ENCODE peak calls at places on chromosomes 5 and 9, in ten cellular contexts. One of them, this sample, is unnamed.

GRCh38 chr5:95832664-95833063 is 10.1 kb upstream of the GLRX start:
- DNase-seq in heart right ventricle: no peak
- DNase-seq in endothelial cell: no peak
- DNase-seq in bronchial epithelial cell: peak; percentile 89
- DNase-seq in uterus: no peak
- DNase-seq in type B pancreatic cell: no peak
- DNase-seq in tibial nerve: no peak
- DNase-seq in cardiac muscle cell: no peak
- DNase-seq in A549: no peak
- DNase-seq in endodermal cell: no peak
- DNase-seq in this sample: no peak

GRCh38 chr9:89191004-89191403 is 12.4 kb upstream of the SHC3 start:
- DNase-seq in uterus: no peak
- DNase-seq in A549: peak; percentile 11
- DNase-seq in type B pancreatic cell: no peak
- DNase-seq in tibial nerve: no peak
- DNase-seq in bronchial epithelial cell: no peak
- DNase-seq in cardiac muscle cell: no peak
- DNase-seq in endothelial cell: no peak
- DNase-seq in heart right ventricle: no peak
- DNase-seq in endodermal cell: no peak
- DNase-seq in this sample: no peak

GRCh38 chr9:21546949-21547348 is 64.8 kb upstream of the IFNE start:
- DNase-seq in type B pancreatic cell: no peak
- DNase-seq in A549: no peak
- DNase-seq in tibial nerve: no peak
- DNase-seq in endodermal cell: no peak
- DNase-seq in endothelial cell: no peak
- DNase-seq in bronchial epithelial cell: no peak
- DNase-seq in cardiac muscle cell: no peak
- DNase-seq in uterus: no peak
- DNase-seq in heart right ventricle: no peak
- DNase-seq in this sample: no peak

GRCh38 chr9:112867275-112867991 is 23.2 kb downstream of the SLC46A2 start:
- DNase-seq in endodermal cell: peak; percentile 80
- DNase-seq in type B pancreatic cell: no peak
- DNase-seq in A549: peak; percentile 80
- DNase-seq in cardiac muscle cell: peak; percentile 89
- DNase-seq in tibial nerve: no peak
- DNase-seq in heart right ventricle: no peak
- DNase-seq in uterus: no peak
- DNase-seq in endothelial cell: no peak
- DNase-seq in bronchial epithelial cell: peak; percentile 87
- DNase-seq in this sample: no peak

GRCh38 chr5:56026863-56027300 is 32.1 kb upstream of the IL6ST start:
- DNase-seq in heart right ventricle: no peak
- DNase-seq in endodermal cell: no peak
- DNase-seq in cardiac muscle cell: peak; percentile 86
- DNase-seq in endothelial cell: no peak
- DNase-seq in uterus: no peak
- DNase-seq in A549: peak; percentile 61
- DNase-seq in tibial nerve: no peak
- DNase-seq in bronchial epithelial cell: peak; percentile 97
- DNase-seq in type B pancreatic cell: no peak
- DNase-seq in this sample: no peak

GRCh38 chr5:82447913-82448312 is 169.8 kb upstream of the RPS23 start:
- DNase-seq in endodermal cell: no peak
- DNase-seq in cardiac muscle cell: peak; percentile 48
- DNase-seq in uterus: no peak
- DNase-seq in endothelial cell: no peak
- DNase-seq in tibial nerve: no peak
- DNase-seq in heart right ventricle: no peak
- DNase-seq in type B pancreatic cell: no peak
- DNase-seq in bronchial epithelial cell: no peak
- DNase-seq in A549: no peak
- DNase-seq in this sample: no peak

GRCh38 chr9:16150938-16151650 is 598.3 kb downstream of the CCDC171 start:
- DNase-seq in cardiac muscle cell: no peak
- DNase-seq in bronchial epithelial cell: no peak
- DNase-seq in uterus: peak; percentile 78
- DNase-seq in type B pancreatic cell: no peak
- DNase-seq in heart right ventricle: no peak
- DNase-seq in endodermal cell: no peak
- DNase-seq in A549: no peak
- DNase-seq in tibial nerve: no peak
- DNase-seq in endothelial cell: no peak
- DNase-seq in this sample: no peak

GRCh38 chr9:120935383-120935857 is 8.8 kb upstream of the TRAF1 start:
- DNase-seq in tibial nerve: peak; percentile 99
- DNase-seq in cardiac muscle cell: peak; percentile 97
- DNase-seq in type B pancreatic cell: no peak
- DNase-seq in A549: peak; percentile 89
- DNase-seq in heart right ventricle: peak; percentile 96
- DNase-seq in bronchial epithelial cell: peak; percentile 99
- DNase-seq in uterus: peak; percentile 95
- DNase-seq in endothelial cell: no peak
- DNase-seq in endodermal cell: peak; percentile 21
- DNase-seq in this sample: peak; percentile 96

GRCh38 chr5:113749334-113749733 is 235.8 kb downstream of the YTHDC2 start:
- DNase-seq in cardiac muscle cell: no peak
- DNase-seq in endothelial cell: no peak
- DNase-seq in type B pancreatic cell: no peak
- DNase-seq in endodermal cell: no peak
- DNase-seq in A549: no peak
- DNase-seq in tibial nerve: no peak
- DNase-seq in bronchial epithelial cell: peak; percentile 76
- DNase-seq in heart right ventricle: no peak
- DNase-seq in uterus: no peak
- DNase-seq in this sample: no peak

GRCh38 chr5:15105799-15106393 is 234.3 kb upstream of the ANKH start:
- DNase-seq in heart right ventricle: no peak
- DNase-seq in uterus: peak; percentile 19
- DNase-seq in A549: peak; percentile 64
- DNase-seq in tibial nerve: peak; percentile 53
- DNase-seq in endothelial cell: peak; percentile 56
- DNase-seq in type B pancreatic cell: no peak
- DNase-seq in bronchial epithelial cell: peak; percentile 54
- DNase-seq in endodermal cell: peak; percentile 85
- DNase-seq in cardiac muscle cell: peak; percentile 71
- DNase-seq in this sample: no peak

GRCh38 chr5:1706428-1706827 is 93.2 kb downstream of the MRPL36 start:
- DNase-seq in tibial nerve: no peak
- DNase-seq in uterus: no peak
- DNase-seq in type B pancreatic cell: no peak
- DNase-seq in heart right ventricle: no peak
- DNase-seq in endodermal cell: no peak
- DNase-seq in A549: no peak
- DNase-seq in bronchial epithelial cell: no peak
- DNase-seq in cardiac muscle cell: no peak
- DNase-seq in endothelial cell: no peak
- DNase-seq in this sample: no peak

GRCh38 chr5:31741496-31741895 is 102.6 kb downstream of the PDZD2 start:
- DNase-seq in A549: no peak
- DNase-seq in endothelial cell: no peak
- DNase-seq in tibial nerve: peak; percentile 20
- DNase-seq in heart right ventricle: peak; percentile 38
- DNase-seq in uterus: no peak
- DNase-seq in endodermal cell: no peak
- DNase-seq in cardiac muscle cell: no peak
- DNase-seq in type B pancreatic cell: no peak
- DNase-seq in bronchial epithelial cell: no peak
- DNase-seq in this sample: no peak

GRCh38 chr9:4127873-4128272 is 172.0 kb downstream of the GLIS3 start:
- DNase-seq in uterus: no peak
- DNase-seq in bronchial epithelial cell: no peak
- DNase-seq in tibial nerve: no peak
- DNase-seq in endothelial cell: no peak
- DNase-seq in A549: no peak
- DNase-seq in heart right ventricle: no peak
- DNase-seq in endodermal cell: no peak
- DNase-seq in cardiac muscle cell: no peak
- DNase-seq in type B pancreatic cell: no peak
- DNase-seq in this sample: no peak

GRCh38 chr9:36137392-36138004 is 965 bp downstream of the GLIPR2 start:
- DNase-seq in type B pancreatic cell: no peak
- DNase-seq in uterus: no peak
- DNase-seq in endodermal cell: peak; percentile 58
- DNase-seq in bronchial epithelial cell: no peak
- DNase-seq in tibial nerve: no peak
- DNase-seq in A549: no peak
- DNase-seq in endothelial cell: no peak
- DNase-seq in heart right ventricle: no peak
- DNase-seq in cardiac muscle cell: peak; percentile 28
- DNase-seq in this sample: no peak

GRCh38 chr5:76692274-76692540 is 23.7 kb upstream of the F2R start:
- DNase-seq in endothelial cell: no peak
- DNase-seq in cardiac muscle cell: no peak
- DNase-seq in endodermal cell: no peak
- DNase-seq in type B pancreatic cell: no peak
- DNase-seq in heart right ventricle: no peak
- DNase-seq in A549: no peak
- DNase-seq in uterus: no peak
- DNase-seq in bronchial epithelial cell: no peak
- DNase-seq in tibial nerve: no peak
- DNase-seq in this sample: no peak

GRCh38 chr5:53469946-53470687 is 10.3 kb upstream of the FST start:
- DNase-seq in bronchial epithelial cell: peak; percentile 68
- DNase-seq in uterus: no peak
- DNase-seq in type B pancreatic cell: no peak
- DNase-seq in A549: no peak
- DNase-seq in tibial nerve: no peak
- DNase-seq in endothelial cell: no peak
- DNase-seq in cardiac muscle cell: no peak
- DNase-seq in heart right ventricle: no peak
- DNase-seq in endodermal cell: no peak
- DNase-seq in this sample: no peak

GRCh38 chr5:136066705-136067271 is 38.0 kb downstream of the TGFBI start:
- DNase-seq in endodermal cell: peak; percentile 55
- DNase-seq in cardiac muscle cell: peak; percentile 76
- DNase-seq in type B pancreatic cell: peak; percentile 39
- DNase-seq in A549: peak; percentile 60
- DNase-seq in heart right ventricle: peak; percentile 50
- DNase-seq in tibial nerve: no peak
- DNase-seq in bronchial epithelial cell: peak; percentile 53
- DNase-seq in endothelial cell: no peak
- DNase-seq in uterus: no peak
- DNase-seq in this sample: no peak
- TF ChIP-seq CTCF in endodermal cell: peak; percentile 28
- TF ChIP-seq CTCF in cardiac muscle cell: peak; percentile 34
- TF ChIP-seq CTCF in type B pancreatic cell: no peak
- TF ChIP-seq CTCF in A549: no peak
- TF ChIP-seq CTCF in heart right ventricle: no peak
- TF ChIP-seq CTCF in tibial nerve: peak; percentile 18
- TF ChIP-seq CTCF in bronchial epithelial cell: peak; percentile 41
- TF ChIP-seq CTCF in endothelial cell: no peak
- TF ChIP-seq CTCF in uterus: no peak
- TF ChIP-seq CTCF in this sample: no peak

GRCh38 chr9:12464910-12465512 is 228.2 kb upstream of the TYRP1 start:
- DNase-seq in heart right ventricle: no peak
- DNase-seq in cardiac muscle cell: peak; percentile 40
- DNase-seq in A549: peak; percentile 29
- DNase-seq in endothelial cell: peak; percentile 13
- DNase-seq in endodermal cell: no peak
- DNase-seq in tibial nerve: peak; percentile 7
- DNase-seq in type B pancreatic cell: no peak
- DNase-seq in uterus: no peak
- DNase-seq in bronchial epithelial cell: peak; percentile 22
- DNase-seq in this sample: no peak
- TF ChIP-seq CTCF in heart right ventricle: peak; percentile 52
- TF ChIP-seq CTCF in cardiac muscle cell: peak; percentile 63
- TF ChIP-seq CTCF in A549: peak; percentile 78
- TF ChIP-seq CTCF in endothelial cell: peak; percentile 68
- TF ChIP-seq CTCF in endodermal cell: peak; percentile 93
- TF ChIP-seq CTCF in tibial nerve: peak; percentile 28
- TF ChIP-seq CTCF in type B pancreatic cell: peak; percentile 89
- TF ChIP-seq CTCF in uterus: peak; percentile 30
- TF ChIP-seq CTCF in bronchial epithelial cell: peak; percentile 56
- TF ChIP-seq CTCF in this sample: no peak

DNA sequence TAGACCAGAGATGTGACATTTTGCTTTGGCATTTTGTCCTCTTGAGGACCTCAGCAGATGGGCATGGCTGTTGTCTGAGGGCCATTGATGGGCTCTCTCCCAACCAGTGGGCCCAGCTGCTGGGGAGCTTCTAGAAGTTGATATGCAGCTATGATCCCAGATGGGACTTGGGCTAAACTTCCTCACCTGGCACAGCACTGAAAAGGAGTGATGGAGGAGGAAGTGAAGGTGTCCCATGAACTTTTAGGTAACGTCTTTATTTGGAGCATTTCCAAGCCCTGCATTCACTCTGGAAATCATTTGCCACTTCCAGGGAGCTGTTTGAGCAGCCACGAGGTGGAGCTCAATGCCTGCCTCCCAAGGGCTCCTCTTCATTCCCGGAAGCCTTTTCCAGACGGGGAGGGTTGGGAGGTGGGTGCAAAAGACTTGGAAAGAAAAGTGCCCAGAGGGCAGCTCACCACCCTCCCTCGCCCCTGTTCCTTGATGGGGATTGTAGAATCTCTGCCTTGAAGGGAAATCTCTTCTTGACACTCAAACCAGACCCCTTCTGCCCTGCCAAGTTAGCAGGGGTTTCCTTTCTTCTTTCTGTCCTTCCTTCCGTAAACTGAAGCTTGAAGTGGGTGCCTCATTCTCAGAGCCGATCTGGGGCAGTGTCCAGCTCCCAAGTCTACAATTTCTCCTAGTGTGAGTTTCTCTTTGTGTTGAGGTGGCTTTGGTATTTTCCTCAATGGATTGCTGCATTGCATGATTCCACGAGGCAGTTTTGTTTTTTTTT is 18.1 kb upstream of the NEUROG1 start:
- DNase-seq in tibial nerve: no peak
- DNase-seq in uterus: no peak
- DNase-seq in type B pancreatic cell: no peak
- DNase-seq in endothelial cell: peak; percentile 34
- DNase-seq in cardiac muscle cell: peak; percentile 32
- DNase-seq in heart right ventricle: no peak
- DNase-seq in endodermal cell: peak; percentile 86
- DNase-seq in A549: peak; percentile 62
- DNase-seq in bronchial epithelial cell: peak; percentile 60
- DNase-seq in this sample: no peak
- TF ChIP-seq CTCF in tibial nerve: no peak
- TF ChIP-seq CTCF in uterus: no peak
- TF ChIP-seq CTCF in type B pancreatic cell: peak; percentile 56
- TF ChIP-seq CTCF in endothelial cell: no peak
- TF ChIP-seq CTCF in cardiac muscle cell: peak; percentile 46
- TF ChIP-seq CTCF in heart right ventricle: no peak
- TF ChIP-seq CTCF in endodermal cell: peak; percentile 78
- TF ChIP-seq CTCF in A549: peak; percentile 58
- TF ChIP-seq CTCF in bronchial epithelial cell: peak; percentile 80
- TF ChIP-seq CTCF in this sample: no peak

DNA sequence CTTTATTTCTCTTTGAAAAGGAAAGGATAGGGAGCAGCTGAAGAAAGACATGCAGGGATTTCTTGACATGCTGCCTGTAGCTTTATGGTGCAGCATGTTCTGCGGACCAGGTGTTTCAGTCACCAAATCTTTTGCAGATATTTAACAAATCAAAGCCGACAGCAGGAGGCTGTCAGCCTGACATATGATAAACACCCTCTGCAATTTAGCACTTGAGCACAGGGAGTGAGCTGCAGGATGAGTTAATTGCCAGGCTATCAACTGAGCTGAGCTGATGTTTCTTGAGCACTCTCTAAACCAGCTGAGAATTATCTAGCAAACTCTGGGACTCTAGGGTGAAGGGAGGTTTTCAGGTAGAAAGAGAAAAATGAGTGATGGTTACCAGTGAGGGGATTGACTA is 212.8 kb upstream of the ATP10B start:
- DNase-seq in A549: no peak
- DNase-seq in uterus: no peak
- DNase-seq in endothelial cell: no peak
- DNase-seq in type B pancreatic cell: no peak
- DNase-seq in bronchial epithelial cell: no peak
- DNase-seq in endodermal cell: peak; percentile 74
- DNase-seq in cardiac muscle cell: no peak
- DNase-seq in tibial nerve: no peak
- DNase-seq in heart right ventricle: no peak
- DNase-seq in this sample: no peak
- TF ChIP-seq CTCF in A549: no peak
- TF ChIP-seq CTCF in uterus: no peak
- TF ChIP-seq CTCF in endothelial cell: no peak
- TF ChIP-seq CTCF in type B pancreatic cell: no peak
- TF ChIP-seq CTCF in bronchial epithelial cell: no peak
- TF ChIP-seq CTCF in endodermal cell: no peak
- TF ChIP-seq CTCF in cardiac muscle cell: no peak
- TF ChIP-seq CTCF in tibial nerve: no peak
- TF ChIP-seq CTCF in heart right ventricle: no peak
- TF ChIP-seq CTCF in this sample: no peak

This sample was measured in omental fat pad.